ENCODE peak calls at places on chromosomes 13 and 19, in four cellular contexts. L, V, R and W are unnamed samples.

GRCh38 chr13:60754691-60755090 is 357.7 kb downstream of the TDRD3 start:
- DNase-seq in L (no peak), R (no peak), V (no peak), W (no peak)

GRCh38 chr19:19493841-19494546 is 21.4 kb downstream of the TSSK6 start:
- DNase-seq in R (no peak), V (no peak), L (no peak), W (no peak)

GRCh38 chr13:35723061-35723461 is 246.6 kb upstream of the MAB21L1 start:
- DNase-seq in L (no peak), R (no peak), V (no peak), W (no peak)

GRCh38 chr13:99018418-99019180 is 40.7 kb upstream of the DOCK9 start:
- DNase-seq in V (no peak), R (no peak), L (no peak), W (no peak)

GRCh38 chr19:2118438-2118837 is 21.7 kb downstream of the IZUMO4 start:
- DNase-seq in V (no peak), R (no peak), L (no peak), W (no peak)

GRCh38 chr19:4597975-4598671 is 38.6 kb upstream of the SEMA6B start:
- DNase-seq in V (no peak), R (no peak), L (peak), W (peak)

GRCh38 chr13:26095846-26096245 is 44.0 kb upstream of the SHISA2 start:
- DNase-seq in R (no peak), V (no peak), L (no peak), W (no peak)

GRCh38 chr13:111897178-111897845 is 169.6 kb upstream of the SOX1 start:
- DNase-seq in L (no peak), R (no peak), V (no peak), W (no peak)

GRCh38 chr19:10450853-10451609 is 30.7 kb downstream of the PDE4A start:
- DNase-seq in L (peak), R (no peak), V (no peak), W (peak)

GRCh38 chr13:82436099-82436585 is 1446.1 kb downstream of the SLITRK1 start:
- DNase-seq in V (no peak), R (no peak), L (no peak), W (no peak)

GRCh38 chr19:10888421-10888866 is 17.1 kb downstream of the CARM1 start:
- DNase-seq in V (no peak), R (no peak), L (no peak), W (no peak)

GRCh38 chr13:101706651-101707050 is 254.2 kb downstream of the ITGBL1 start:
- DNase-seq in L (no peak), R (no peak), V (peak), W (no peak)
- TF ChIP-seq TARDBP in L (no peak), R (no peak), V (no peak), W (no peak)

GRCh38 chr19:39104104-39104708 is 20.0 kb downstream of the ACP7 start:
- DNase-seq in V (peak), R (no peak), L (no peak), W (no peak)
- TF ChIP-seq TARDBP in V (no peak), R (no peak), L (no peak), W (no peak)

DNA sequence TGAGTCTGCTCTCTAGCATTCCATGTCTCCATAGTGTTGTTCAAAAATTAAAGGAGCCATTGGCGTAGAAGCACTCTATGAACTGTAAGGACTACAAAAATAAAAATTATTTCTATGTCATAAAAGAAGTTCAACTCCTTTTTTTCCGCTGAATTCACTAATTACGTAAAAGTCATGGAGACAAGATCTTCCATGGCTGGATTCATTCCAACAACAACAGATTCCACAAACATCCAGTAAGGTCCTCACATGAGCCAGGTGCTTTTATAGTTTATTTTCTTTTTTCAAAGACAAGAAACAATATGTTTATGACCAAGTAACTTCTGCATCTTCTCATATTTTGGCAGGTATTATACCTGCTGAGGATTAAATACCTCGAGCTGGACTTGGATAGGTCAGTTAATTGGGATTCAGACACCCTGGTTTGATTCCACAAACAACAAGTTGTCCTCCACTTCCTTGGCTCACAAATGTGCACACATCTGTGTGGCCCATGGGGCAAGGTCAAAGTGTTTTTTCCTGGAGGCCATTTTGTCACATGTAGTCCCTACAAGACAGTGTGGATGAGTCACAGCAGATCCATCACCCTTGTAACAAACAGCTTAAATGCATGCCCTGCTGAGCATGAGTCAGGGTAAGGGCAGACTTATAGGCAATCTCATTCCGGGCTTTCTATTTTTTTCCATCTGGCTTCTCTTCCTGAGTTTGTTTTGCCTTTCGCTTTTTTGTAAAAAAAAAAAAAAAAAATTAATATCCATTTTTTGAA is 475.6 kb downstream of the COG6 start:
- DNase-seq in L (peak), R (no peak), V (peak), W (no peak)
- TF ChIP-seq TARDBP in L (no peak), R (no peak), V (no peak), W (no peak)

DNA sequence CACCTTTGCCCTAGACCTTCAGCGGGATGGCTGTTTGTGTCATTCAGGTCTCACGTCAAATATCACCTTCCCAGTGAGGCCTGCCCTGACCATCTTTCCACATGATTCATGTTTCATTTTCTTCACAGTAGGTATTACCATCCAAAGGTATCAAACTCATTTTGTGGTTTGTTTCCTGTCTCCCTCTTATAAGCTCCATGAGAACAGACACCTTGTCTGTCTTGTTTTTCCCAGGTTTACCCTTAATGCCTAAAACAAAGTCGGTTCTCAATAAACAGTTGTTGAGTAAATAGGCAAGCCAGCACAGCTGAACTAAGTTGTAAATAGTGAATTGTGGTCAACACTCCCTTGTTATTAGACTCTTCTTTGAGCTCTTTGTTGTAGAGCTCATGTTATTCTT is 122.6 kb upstream of the GJB6 start:
- DNase-seq in L (no peak), R (no peak), V (no peak), W (no peak)
- TF ChIP-seq TARDBP in L (no peak), R (no peak), V (no peak), W (no peak)

DNA sequence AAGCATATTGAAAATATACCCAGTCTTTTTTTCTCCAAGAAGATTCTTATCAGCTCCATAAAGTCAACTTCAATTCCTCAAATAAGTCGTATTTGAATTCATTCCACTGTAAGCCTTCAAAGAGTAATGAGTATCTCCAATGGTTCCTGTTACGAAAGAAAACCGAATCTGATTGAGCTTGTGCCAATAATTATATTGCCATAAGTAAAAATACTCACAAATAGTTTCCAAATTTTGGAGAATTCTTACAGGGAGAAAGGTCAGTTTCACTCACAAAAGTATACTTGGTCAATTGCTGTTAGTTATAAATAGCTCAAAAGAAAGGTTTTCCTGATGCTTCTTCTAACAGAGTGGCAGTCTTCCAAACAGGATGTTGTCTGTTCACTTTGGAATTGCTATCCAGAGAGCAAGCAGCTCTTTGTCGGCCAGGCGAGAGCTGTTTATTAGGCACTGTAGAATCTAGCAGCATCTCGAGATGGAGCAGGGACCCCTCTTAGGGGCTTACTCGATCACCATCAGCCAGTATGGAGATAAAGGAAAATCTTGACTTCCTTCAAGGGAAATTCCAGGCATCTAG is 13.5 kb downstream of the ERICH4 start:
- DNase-seq in R (no peak), L (no peak), V (no peak), W (no peak)
- TF ChIP-seq TARDBP in R (no peak), L (no peak), V (no peak), W (no peak)

GRCh38 chr13:68051910-68052309 is 821.8 kb upstream of the PCDH9 start:
- DNase-seq in V (no peak), L (no peak), R (no peak), W (no peak)

GRCh38 chr13:68056816-68057710 is 826.9 kb upstream of the PCDH9 start:
- DNase-seq in L (no peak), R (no peak), V (peak), W (no peak)
- TF ChIP-seq TARDBP in L (no peak), R (no peak), V (no peak), W (no peak)

DNA sequence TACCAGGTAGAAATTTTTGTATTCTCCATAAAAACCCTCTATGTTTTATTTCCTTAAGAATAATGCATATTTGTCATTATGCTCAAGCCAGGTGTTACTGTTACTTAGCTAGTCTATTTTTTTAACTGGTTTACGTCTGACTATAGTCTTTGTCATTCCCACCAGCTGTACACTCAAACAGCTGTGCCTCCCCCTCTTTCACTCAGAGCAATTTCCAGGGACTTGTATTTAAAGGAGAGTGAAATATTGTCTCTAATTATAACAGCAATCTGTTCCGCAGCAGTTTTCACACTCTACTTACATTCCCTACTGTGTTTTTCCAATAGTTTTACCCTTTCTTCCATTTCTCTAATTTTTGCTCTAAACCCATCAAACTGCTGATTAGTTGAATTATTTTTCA is 813.6 kb upstream of the MIR17HG start:
- DNase-seq in R (no peak), V (no peak), L (no peak), W (no peak)
- TF ChIP-seq TARDBP in R (no peak), V (no peak), L (no peak), W (no peak)

DNA sequence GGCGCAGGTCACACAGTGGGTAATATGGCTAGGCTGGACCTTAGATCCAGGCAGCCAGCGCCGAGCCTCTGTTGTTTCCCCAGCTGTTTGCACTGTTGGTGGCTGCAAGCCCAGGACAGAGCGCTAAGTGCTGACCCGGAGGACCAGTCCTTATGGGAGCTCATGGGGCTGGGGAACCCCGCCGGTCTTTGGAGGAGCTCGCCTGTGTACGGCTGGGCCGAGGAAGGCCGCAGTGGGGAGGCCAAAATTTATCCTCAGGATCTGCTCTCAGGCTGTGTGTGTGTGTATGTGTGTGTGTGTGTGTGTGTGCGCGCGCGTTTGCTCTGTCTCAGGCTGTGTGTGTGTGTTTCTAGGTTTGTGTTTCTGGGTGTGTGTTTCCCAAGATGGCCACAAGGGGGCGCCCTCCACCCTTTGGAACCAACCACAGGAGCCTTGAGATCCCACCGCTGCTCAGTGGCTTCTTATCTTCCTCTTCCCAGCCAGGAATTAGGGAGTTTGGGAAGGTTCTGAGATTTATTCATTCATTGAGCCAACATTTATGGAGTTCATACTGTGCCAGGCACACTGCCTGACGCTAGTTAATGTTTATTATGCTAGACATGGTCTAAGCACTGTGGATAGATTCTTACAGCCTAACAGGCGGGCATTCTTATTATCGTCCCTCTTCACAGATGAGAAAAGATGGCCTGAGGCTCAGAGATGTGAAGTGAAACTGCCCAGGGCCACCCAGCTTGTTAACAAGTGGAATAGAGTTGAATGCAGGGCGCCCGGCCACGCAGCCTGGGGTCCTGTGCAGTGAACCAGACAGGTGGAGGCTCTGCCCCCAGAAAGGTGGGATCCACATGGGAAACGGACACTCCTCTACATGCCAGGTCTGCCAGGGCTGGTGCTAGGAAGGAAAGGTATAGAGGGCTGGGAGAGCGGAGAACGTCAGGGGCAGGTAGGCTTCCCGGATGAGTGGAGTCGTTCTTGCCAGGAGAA is 13.0 kb downstream of the PGLYRP1 start:
- DNase-seq in V (peak), R (no peak), L (peak), W (peak)
- TF ChIP-seq TARDBP in V (no peak), R (no peak), L (no peak), W (no peak)

DNA sequence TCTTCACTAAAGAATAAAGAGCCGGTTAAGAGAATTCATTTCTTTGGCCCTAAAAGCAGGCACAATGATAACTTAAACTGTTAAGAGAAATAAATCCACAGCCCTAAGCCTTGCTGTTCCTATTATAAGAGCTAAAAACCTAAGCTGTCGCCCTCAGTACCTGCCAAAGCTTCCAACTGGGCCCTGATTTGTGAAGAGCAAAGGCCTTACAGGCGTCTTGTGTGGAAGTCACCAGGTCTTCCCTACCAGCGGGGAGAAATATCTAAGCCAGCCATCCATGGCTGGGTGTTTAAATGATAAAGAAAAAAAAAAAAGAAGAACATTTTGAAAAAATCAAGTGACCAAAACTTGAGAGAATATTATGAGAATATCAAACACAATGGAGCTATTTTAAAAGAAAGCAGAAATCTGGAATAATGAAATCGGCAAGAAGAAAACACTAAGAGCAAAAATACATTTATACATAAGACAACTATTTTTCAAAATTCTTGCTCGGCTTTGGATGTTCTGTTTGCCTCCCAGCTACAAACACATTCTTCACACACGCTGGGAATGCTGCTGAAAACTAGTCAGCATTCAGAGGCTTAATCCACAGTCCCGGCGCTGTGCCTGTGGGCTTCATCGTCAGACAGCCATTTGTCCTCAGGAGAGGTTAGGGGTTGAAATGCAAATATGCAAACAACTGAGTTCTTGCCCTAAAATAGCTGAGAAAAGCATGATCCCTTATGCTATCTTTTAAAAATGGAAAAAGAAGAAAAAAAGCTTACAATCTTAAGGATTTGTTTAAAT is 89.8 kb upstream of the LSM14A start:
- DNase-seq in L (no peak), V (no peak), R (no peak), W (no peak)
- TF ChIP-seq TARDBP in L (no peak), V (no peak), R (no peak), W (no peak)

GRCh38 chr19:52662631-52663030 is 24.5 kb upstream of the ZNF83 start:
- DNase-seq in L (no peak), V (no peak), R (no peak), W (no peak)
- TF ChIP-seq TARDBP in L (no peak), V (no peak), R (no peak), W (no peak)